ENCODE peak calls at places on chromosomes 1 and 21, in six cellular contexts. I is trophoblast cell, N is IMR-90, M is H9, H is neuronal stem cell, P is H1. C is an unnamed sample.

GRCh38 chr1:21219674-21220073 is 43.0 kb upstream of the EIF4G3 start:
- DNase-seq in H (no peak), N (no peak), M (no peak), P (no peak), I (no peak), C (no peak)

GRCh38 chr1:221708076-221708571 is 33.8 kb downstream of the DUSP10 start:
- DNase-seq in P (no peak), I (peak; percentile 29), M (no peak), N (no peak), H (no peak), C (peak; percentile 99)

GRCh38 chr1:5465281-5465680 is 526.9 kb downstream of the NPHP4 start:
- DNase-seq in P (no peak), H (no peak), I (no peak), M (no peak), N (no peak), C (no peak)

GRCh38 chr1:233707153-233707905 is 93.4 kb downstream of the KCNK1 start:
- DNase-seq in M (no peak), P (no peak), H (no peak), I (no peak), N (peak; percentile 1), C (no peak)

GRCh38 chr1:233597489-233597901 is 16.4 kb upstream of the KCNK1 start:
- DNase-seq in H (no peak), M (no peak), N (no peak), I (no peak), P (no peak), C (peak; percentile 1)

GRCh38 chr1:91797164-91797563 is 88.8 kb downstream of the TGFBR3 start:
- DNase-seq in H (no peak), M (no peak), I (no peak), N (no peak), P (no peak), C (no peak)

GRCh38 chr1:214402583-214403216 is 121.7 kb downstream of the SMYD2 start:
- DNase-seq in M (no peak), H (no peak), I (no peak), P (no peak), N (peak; percentile 57), C (no peak)

GRCh38 chr21:27570306-27570868 is 603.5 kb upstream of the ADAMTS5 start:
- DNase-seq in H (no peak), P (no peak), M (no peak), I (peak; percentile 69), N (peak; percentile 94), C (peak; percentile 61)

GRCh38 chr1:16149146-16149545 is 6.7 kb downstream of the EPHA2 start:
- DNase-seq in P (no peak), I (no peak), N (no peak), M (no peak), H (no peak), C (no peak)

GRCh38 chr21:44940116-44940631 is 345 bp downstream of the SLX9 start:
- DNase-seq in M (peak; percentile 36), H (no peak), N (no peak), I (no peak), P (no peak), C (peak; percentile 37)

GRCh38 chr1:217164403-217164802 is 441.2 kb upstream of the ESRRG start:
- DNase-seq in N (no peak), I (no peak), M (no peak), H (no peak), P (no peak), C (no peak)

GRCh38 chr1:110214454-110215404 is 4.6 kb downstream of the KCNC4 start:
- DNase-seq in N (peak; percentile 9), I (no peak), P (no peak), M (no peak), H (no peak), C (no peak)

GRCh38 chr1:155981266-155982088 is 3.1 kb upstream of the ARHGEF2 start:
- DNase-seq in I (peak; percentile 97), H (no peak), P (no peak), N (peak; percentile 89), M (no peak), C (peak; percentile 85)

GRCh38 chr21:44846485-44847260 is 26.8 kb downstream of the PTTG1IP start:
- DNase-seq in M (no peak), P (no peak), H (no peak), I (peak; percentile 62), N (peak; percentile 35), C (peak; percentile 24)

GRCh38 chr1:168506204-168506819 is 37.5 kb downstream of the XCL2 start:
- DNase-seq in N (peak; percentile 80), I (no peak), H (no peak), M (no peak), P (no peak), C (no peak)

GRCh38 chr1:1344672-1345361 is 4.4 kb downstream of the DVL1 start:
- DNase-seq in P (no peak), M (no peak), H (no peak), N (peak; percentile 69), I (peak; percentile 92), C (peak; percentile 61)

GRCh38 chr1:20385630-20386029 is 95.0 kb downstream of the VWA5B1 start:
- DNase-seq in P (no peak), I (no peak), N (no peak), M (no peak), H (no peak), C (no peak)

GRCh38 chr1:85264150-85264549 is 4.7 kb upstream of the C1orf52 start:
- DNase-seq in N (peak; percentile 50), M (no peak), I (no peak), P (no peak), H (no peak), C (no peak)

GRCh38 chr1:4203501-4203900 is 303.4 kb upstream of the C1orf174 start:
- DNase-seq in I (no peak), H (no peak), M (no peak), P (no peak), N (no peak), C (no peak)

GRCh38 chr1:19815801-19816736 is 986 bp upstream of the RNF186 start:
- DNase-seq in N (no peak), M (no peak), P (no peak), I (no peak), H (no peak), C (no peak)

GRCh38 chr1:164092603-164093353 is 466.2 kb upstream of the PBX1 start:
- DNase-seq in H (no peak), N (peak; percentile 0), P (no peak), M (no peak), I (no peak), C (no peak)

GRCh38 chr1:39272027-39272790 is 67.7 kb downstream of the MACF1 start:
- DNase-seq in I (no peak), N (peak; percentile 53), M (no peak), P (no peak), H (no peak), C (peak; percentile 83)

GRCh38 chr21:41482321-41482720 is 25.6 kb downstream of the TMPRSS2 start:
- DNase-seq in H (no peak), I (no peak), P (no peak), N (peak; percentile 74), M (no peak), C (peak; percentile 77)

GRCh38 chr1:228852015-228852414 is 116.7 kb downstream of the RHOU start:
- DNase-seq in I (no peak), M (peak; percentile 37), N (no peak), P (no peak), H (no peak), C (no peak)

GRCh38 chr1:1541956-1542765 is 1.7 kb upstream of the TMEM240 start:
- DNase-seq in P (no peak), I (no peak), H (no peak), M (no peak), N (no peak), C (no peak)

GRCh38 chr1:47179988-47180563 is 9.8 kb downstream of the PDZK1IP1 start:
- DNase-seq in N (no peak), P (no peak), H (no peak), M (no peak), I (no peak), C (no peak)
- H2AFZ ChIP-seq in N (no peak overlapping the region), P (no peak overlapping the region), H (peak overlapping the region; percentile 94), M (no peak overlapping the region), I (no peak overlapping the region), C (no peak overlapping the region)

GRCh38 chr1:198806861-198807260 is 168.0 kb downstream of the PTPRC start:
- DNase-seq in I (no peak), H (no peak), P (no peak), M (no peak), N (no peak), C (no peak)

GRCh38 chr1:198811436-198811835 is 172.6 kb downstream of the PTPRC start:
- DNase-seq in I (no peak), N (no peak), M (no peak), P (no peak), H (no peak), C (no peak)

GRCh38 chr1:198805498-198806151 is 166.8 kb downstream of the PTPRC start:
- DNase-seq in P (no peak), M (no peak), N (no peak), H (no peak), I (no peak), C (no peak)

GRCh38 chr1:198809247-198809646 is 170.4 kb downstream of the PTPRC start:
- DNase-seq in H (no peak), P (no peak), I (no peak), M (no peak), N (peak; percentile 64), C (peak; percentile 42)
- H3K27ac ChIP-seq in H (no peak overlapping the region), P (no peak overlapping the region), I (no peak overlapping the region), M (no peak overlapping the region), N (peak overlapping the region; percentile 41), C (no peak overlapping the region)

GRCh38 chr1:96240438-96240837 is 481.1 kb upstream of the PTBP2 start:
- DNase-seq in N (no peak), H (no peak), P (no peak), M (no peak), I (no peak), C (no peak)
- H3K79me1 ChIP-seq in N (no peaks in the 10 kb centered on the region), H (no peaks in the 10 kb centered on the region), P (no peaks in the 10 kb centered on the region), M (no peaks in the 10 kb centered on the region), I (no peaks in the 10 kb centered on the region), C (no peaks in the 10 kb centered on the region)

DNA sequence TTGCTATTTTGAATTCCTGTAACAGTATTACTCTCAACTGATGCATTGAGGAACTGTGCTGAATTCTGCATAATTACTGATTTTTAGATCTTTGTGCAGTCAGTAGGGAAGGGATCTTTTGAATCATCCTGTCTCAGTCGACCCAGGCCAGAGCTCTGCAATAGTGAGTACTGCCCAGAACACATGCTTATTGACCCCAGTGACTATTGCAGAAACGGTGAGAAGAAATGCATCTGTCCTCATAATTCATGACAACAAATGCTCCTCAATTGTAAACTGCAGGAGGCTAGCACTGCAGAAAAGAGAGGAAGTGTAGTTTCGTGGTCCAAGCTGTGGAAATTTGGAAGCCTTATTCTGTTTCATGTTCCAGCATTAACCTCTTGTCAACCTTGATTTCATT is 19.6 kb downstream of the EDARADD start:
- DNase-seq in M (no peak), I (no peak), H (no peak), P (no peak), N (no peak), C (no peak)
- H2AFZ ChIP-seq in M (no peak overlapping the region), I (no peak overlapping the region), H (no peak overlapping the region), P (no peak overlapping the region), N (no peak overlapping the region), C (no peak overlapping the region)

GRCh38 chr1:29629401-29629800 is 393.1 kb downstream of the PTPRU start:
- DNase-seq in N (no peak), I (no peak), M (peak; percentile 4), H (no peak), P (no peak), C (no peak)
- H3K27ac ChIP-seq in N (no peak overlapping the region), I (no peak overlapping the region), M (no peak overlapping the region), H (no peak overlapping the region), P (no peak overlapping the region), C (no peak overlapping the region)

GRCh38 chr1:206691604-206692003 is 6.9 kb downstream of the MAPKAPK2 start:
- DNase-seq in P (no peak), N (peak; percentile 37), I (no peak), M (no peak), H (no peak), C (peak; percentile 63)
- H3K79me1 ChIP-seq in P (peaks cover 40% of the 10 kb centered on the region), N (peaks cover 21% of the 10 kb centered on the region), I (no peaks in the 10 kb centered on the region), M (peaks cover 9% of the 10 kb centered on the region), H (peaks cover 7% of the 10 kb centered on the region), C (peaks cover under 1% of the 10 kb centered on the region)

C was measured in mesenchymal stem cell.